ENCODE peak calls at places on chromosomes 16 and 17, in eight cellular contexts. O is activated gamma-delta T cell treated with anti-CD3 and anti-CD28 coated beads, Interleukin-2, amount 50 U/mL, for 16 hours; G is NCI-H1092 treated with DMSO at 0.1 percent for 48 hours; P is mesothelial cell of epicardium; H is left lung; Z is IMR-90; D is epithelial cell of esophagus; F is activated CD4-positive, alpha-beta T cell treated with anti-CD3 and anti-CD28 coated beads, Interleukin-2, amount 50 U/mL, for 4 hours. X is an unnamed sample.

GRCh38 chr16:30473231-30474061 is 904 bp downstream of the ITGAL start:
- DNase-seq in D (no peak), H (peak), Z (no peak), F (peak), G (no peak), O (peak), P (no peak), X (no peak)

GRCh38 chr16:79261461-79261860 is 339.1 kb downstream of the MAF start:
- DNase-seq in P (no peak), G (no peak), D (no peak), O (no peak), F (peak), H (peak), Z (no peak), X (no peak)

GRCh38 chr17:17818088-17818526 is 18.7 kb downstream of the SREBF1 start:
- DNase-seq in Z (peak), G (no peak), H (no peak), D (peak), F (no peak), O (no peak), P (no peak), X (no peak)

GRCh38 chr17:44916059-44916780 is 920 bp upstream of the GFAP start:
- DNase-seq in G (no peak), H (peak), D (peak), Z (no peak), P (no peak), O (no peak), F (no peak), X (no peak)

GRCh38 chr17:56230660-56231059 is 77.4 kb downstream of the ANKFN1 start:
- DNase-seq in O (no peak), P (no peak), H (no peak), Z (no peak), F (no peak), D (no peak), G (no peak), X (no peak)

GRCh38 chr16:67198238-67198734 is 645 bp upstream of the ELMO3 start:
- DNase-seq in G (no peak), F (no peak), D (peak), O (no peak), H (peak), P (no peak), Z (peak), X (no peak)

GRCh38 chr16:5615868-5616642 is 518.5 kb upstream of the EEF2KMT start:
- DNase-seq in O (no peak), F (no peak), P (peak), G (peak), H (peak), D (no peak), Z (no peak), X (peak)

GRCh38 chr17:45223541-45224528 is 2.1 kb downstream of the FMNL1 start:
- DNase-seq in D (no peak), H (peak), Z (no peak), P (no peak), F (peak), O (peak), G (no peak), X (no peak)

GRCh38 chr16:1874854-1875253 is 2.9 kb upstream of the MEIOB start:
- DNase-seq in D (no peak), F (no peak), P (no peak), G (no peak), Z (no peak), O (no peak), H (no peak), X (no peak)

GRCh38 chr17:55617441-55617840 is 105.2 kb downstream of the TMEM100 start:
- DNase-seq in H (no peak), O (no peak), P (no peak), D (no peak), Z (no peak), F (no peak), G (no peak), X (no peak)

GRCh38 chr16:66596986-66597848 is 7.3 kb upstream of the CMTM3 start:
- DNase-seq in G (no peak), O (no peak), Z (no peak), H (no peak), P (no peak), D (no peak), F (no peak), X (no peak)

X was measured in NCI-H1048.